ENCODE peak calls at places on chromosomes 12 and 14, in eight cellular contexts. U is GM03348; B is stimulated activated CD8-positive, alpha-beta memory T cell treated with anti-CD3 and anti-CD28 coated beads, Interleukin-15, amount 100 ng/mL, for 1 hour; G is astrocyte of the spinal cord; C is A172; V is activated T-helper 1 cell treated with anti-CD3 and anti-CD28 coated beads, Interleukin-12 subunit alpha, Interleukin-12 subunit beta, Interleukin-2, Interleukin-4 antibody, amounts not matched to agents 30 ng/mL and 10 ng/mL and 1 ng/mL, durations not matched to agents 14 hours and 24 hours and 36 hours; S is COR-L47; D is activated CD8-positive, alpha-beta memory T cell treated with anti-CD3 and anti-CD28 coated beads for 48 hours. O is an unnamed sample.

GRCh38 chr14:22225526-22226133 is 363.4 kb downstream of the DAD1 start:
- DNase-seq in V (no peak), U (peak), B (no peak), D (no peak), C (no peak), G (peak), S (no peak), O (no peak)

GRCh38 chr12:106238146-106238545 is 9.7 kb downstream of the CKAP4 start:
- DNase-seq in U (no peak), S (no peak), G (no peak), D (no peak), C (no peak), V (no peak), B (no peak), O (no peak)

GRCh38 chr12:29783773-29784666 is at the start of gene TMTC1:
- DNase-seq in D (no peak), S (no peak), U (peak), C (peak), V (no peak), G (peak), B (no peak), O (no peak)

GRCh38 chr12:52300796-52301691 is 9.7 kb upstream of the KRT81 start:
- DNase-seq in G (no peak), U (no peak), B (no peak), V (no peak), D (no peak), S (no peak), C (peak), O (no peak)

GRCh38 chr12:32598688-32599087 is 80.4 kb upstream of the DNM1L start:
- DNase-seq in C (no peak), D (no peak), S (no peak), V (no peak), U (no peak), G (no peak), B (no peak), O (no peak)

GRCh38 chr14:103688906-103689902 is 26.0 kb downstream of the XRCC3 start:
- DNase-seq in V (no peak), B (no peak), C (no peak), S (no peak), U (no peak), G (peak), D (no peak), O (no peak)

GRCh38 chr12:105067511-105068031 is 16.7 kb downstream of the ALDH1L2 start:
- DNase-seq in G (peak), D (no peak), B (no peak), U (no peak), C (no peak), S (no peak), V (no peak), O (no peak)

GRCh38 chr12:26711072-26711471 is 121.9 kb downstream of the ITPR2 start:
- DNase-seq in G (no peak), S (no peak), V (no peak), U (no peak), C (no peak), D (no peak), B (no peak), O (no peak)

GRCh38 chr14:20807304-20807956 is 4.8 kb upstream of the RNASE1 start:
- DNase-seq in D (no peak), B (no peak), S (no peak), U (no peak), C (no peak), G (no peak), V (no peak), O (no peak)

GRCh38 chr12:56991319-56991906 is 14.9 kb downstream of the ZBTB39 start:
- DNase-seq in G (no peak), D (no peak), V (no peak), U (no peak), S (no peak), C (peak), B (no peak), O (no peak)

O was measured in central memory CD8-positive, alpha-beta T cell.